ENCODE peak calls at places on chromosomes 12 and 14, in six cellular contexts. F is iPS-NIHi11; M is endothelial cell; T is stimulated activated naive CD8-positive, alpha-beta T cell treated with anti-CD3 and anti-CD28 coated beads, Interleukin-15, Interleukin-2, amounts not matched to agents 100 U/mL and 50 U/mL, for 24 hours; K is progenitor cell of endocrine pancreas; H is activated CD4-positive, alpha-beta T cell treated with anti-CD3 and anti-CD28 coated beads for 1 hour. U is an unnamed sample.

GRCh38 chr12:13088503-13088902 is 15.0 kb downstream of the GSG1 start:
- DNase-seq in H (no peak), K (no peak), F (peak; percentile 59), M (no peak), T (no peak), U (no peak)

GRCh38 chr12:57605308-57606015 is 838 bp downstream of the DTX3 start:
- DNase-seq in H (no peak), T (no peak), M (no peak), K (no peak), F (no peak), U (no peak)

GRCh38 chr14:102440392-102440791 is 69.2 kb downstream of the ANKRD9 start:
- DNase-seq in H (no peak), F (no peak), M (no peak), T (no peak), K (no peak), U (no peak)

GRCh38 chr14:37508500-37508899 is 86.5 kb downstream of the FOXA1 start:
- DNase-seq in F (no peak), H (no peak), M (no peak), T (no peak), K (no peak), U (no peak)

GRCh38 chr12:121060149-121061001 is 21.3 kb upstream of the OASL start:
- DNase-seq in T (peak; percentile 55), K (no peak), F (peak; percentile 51), M (peak; percentile 33), H (peak; percentile 55), U (peak; percentile 32)

GRCh38 chr14:61668267-61668666 is 27.0 kb upstream of the HIF1A start:
- DNase-seq in M (no peak), K (no peak), T (no peak), F (no peak), H (no peak), U (no peak)

GRCh38 chr12:2625267-2625666 is 169.5 kb upstream of the FKBP4 start:
- DNase-seq in M (no peak), H (no peak), F (no peak), K (no peak), T (no peak), U (no peak)

GRCh38 chr12:26017484-26018211 is 59.2 kb downstream of the RASSF8 start:
- DNase-seq in F (peak; percentile 63), K (no peak), T (peak; percentile 24), H (no peak), M (peak; percentile 52), U (no peak)

GRCh38 chr12:98653866-98654493 is 8.9 kb downstream of the APAF1 start:
- DNase-seq in K (no peak), H (no peak), T (no peak), F (peak; percentile 29), M (no peak), U (peak; percentile 56)

GRCh38 chr14:99604766-99605298 is 825 bp upstream of the CCDC85C start:
- DNase-seq in T (peak; percentile 43), F (peak; percentile 68), H (no peak), K (peak; percentile 53), M (peak; percentile 62), U (no peak)

GRCh38 chr12:104740668-104741067 is 217.4 kb downstream of the SLC41A2 start:
- DNase-seq in K (no peak), T (no peak), F (no peak), H (no peak), M (no peak), U (no peak)

GRCh38 chr14:64060648-64061096 is 207.9 kb downstream of the SYNE2 start:
- DNase-seq in K (no peak), T (peak; percentile 20), H (no peak), F (peak; percentile 77), M (peak; percentile 29), U (no peak)

GRCh38 chr14:51022769-51023168 is 72.1 kb downstream of the TRIM9 start:
- DNase-seq in M (no peak), H (no peak), K (no peak), F (no peak), T (no peak), U (no peak)

GRCh38 chr12:51818567-51819300 is 29.8 kb downstream of the FIGNL2 start:
- DNase-seq in T (no peak), K (no peak), M (no peak), H (no peak), F (no peak), U (peak; percentile 66)

GRCh38 chr12:24500466-24501232 is 448.3 kb downstream of the BCAT1 start:
- DNase-seq in M (no peak), F (no peak), T (no peak), K (no peak), H (no peak), U (no peak)

GRCh38 chr12:39831587-39832315 is 212.1 kb upstream of the ABCD2 start:
- DNase-seq in K (no peak), T (no peak), F (no peak), M (no peak), H (no peak), U (no peak)

GRCh38 chr12:38543151-38543550 is 226.6 kb downstream of the ALG10B start:
- DNase-seq in T (no peak), M (no peak), H (no peak), F (peak; percentile 57), K (no peak), U (no peak)

GRCh38 chr12:101619868-101620761 is 25.3 kb downstream of the MYBPC1 start:
- DNase-seq in K (no peak), M (no peak), T (no peak), H (no peak), F (no peak), U (no peak)

GRCh38 chr12:58728397-58728796 is 191.9 kb downstream of the LRIG3 start:
- DNase-seq in K (no peak), H (no peak), M (no peak), T (no peak), F (no peak), U (peak; percentile 37)

GRCh38 chr12:93626160-93626559 is 51.0 kb upstream of the CRADD start:
- DNase-seq in F (no peak), M (no peak), T (no peak), H (no peak), K (no peak), U (no peak)

GRCh38 chr12:5902736-5903135 is 42.3 kb downstream of the ANO2 start:
- DNase-seq in F (no peak), M (no peak), T (no peak), K (no peak), H (no peak), U (no peak)

GRCh38 chr12:98227162-98227561 is 288.2 kb upstream of the TMPO start:
- DNase-seq in T (no peak), M (no peak), K (no peak), F (no peak), H (no peak), U (no peak)

GRCh38 chr12:110269622-110270124 is 11.4 kb upstream of the ATP2A2 start:
- DNase-seq in F (no peak), T (no peak), M (no peak), H (no peak), K (no peak), U (peak; percentile 46)

GRCh38 chr12:75850751-75851462 is 180.7 kb downstream of the PHLDA1 start:
- DNase-seq in H (no peak), F (no peak), T (no peak), M (no peak), K (no peak), U (peak; percentile 86)

GRCh38 chr12:111767362-111768158 is 827 bp downstream of the ALDH2 start:
- DNase-seq in T (no peak), H (no peak), M (no peak), F (peak; percentile 42), K (no peak), U (peak; percentile 20)

GRCh38 chr14:100679707-100680438 is 46.8 kb upstream of the DLK1 start:
- DNase-seq in H (no peak), M (no peak), T (no peak), F (no peak), K (no peak), U (peak; percentile 91)

GRCh38 chr12:82012176-82012575 is 253.0 kb upstream of the PPFIA2 start:
- DNase-seq in M (no peak), F (no peak), H (no peak), K (no peak), T (no peak), U (no peak)

GRCh38 chr14:55518391-55518790 is 61.6 kb upstream of the KTN1 start:
- DNase-seq in H (no peak), F (no peak), K (no peak), T (no peak), M (no peak), U (no peak)

GRCh38 chr12:11204173-11204572 is 17.4 kb upstream of the TAS2R42 start:
- DNase-seq in H (no peak), T (no peak), K (no peak), M (no peak), F (no peak), U (no peak)

GRCh38 chr12:49797452-49797782 is 30.8 kb downstream of the NCKAP5L start:
- DNase-seq in H (no peak), M (no peak), F (no peak), K (no peak), T (no peak), U (no peak)

GRCh38 chr12:114888458-114888857 is 204.5 kb upstream of the TBX3 start:
- DNase-seq in F (no peak), M (no peak), T (no peak), K (no peak), H (no peak), U (peak; percentile 36)

GRCh38 chr12:97277030-97277429 is 185.6 kb upstream of the RMST start:
- DNase-seq in H (no peak), F (no peak), T (no peak), K (no peak), M (no peak), U (no peak)

GRCh38 chr12:84243686-84244085 is 668.9 kb downstream of the SLC6A15 start:
- DNase-seq in M (no peak), F (no peak), K (no peak), H (no peak), T (no peak), U (no peak)

GRCh38 chr14:78162202-78162601 is 8.0 kb upstream of the NRXN3 start:
- DNase-seq in M (no peak), H (no peak), F (no peak), T (no peak), K (no peak), U (no peak)

GRCh38 chr12:105109465-105110212 is 2.1 kb downstream of the WASHC4 start:
- DNase-seq in M (peak; percentile 8), F (no peak), K (no peak), T (peak; percentile 10), H (no peak), U (peak; percentile 52)